ENCODE peak calls at places on chromosomes 4 and X, in ten cellular contexts. I is prostate gland, V is lung, O is upper lobe of left lung, D is mammary epithelial cell, F is H9, R is K562, K is IMR-90, Z is esophagus muscularis mucosa, U is body of pancreas. B is an unnamed sample.

GRCh38 chr4:2789351-2789750 is 3.5 kb upstream of the SH3BP2 start:
- DNase-seq in I (no peak), V (no peak), O (no peak), D (no peak), F (no peak), R (no peak), K (no peak), Z (no peak), U (peak), B (peak)

GRCh38 chrX:24148118-24148517 is 1.4 kb upstream of the ZFX start:
- DNase-seq in I (no peak), V (no peak), O (no peak), D (no peak), F (no peak), R (no peak), K (peak), Z (no peak), U (no peak), B (no peak)

GRCh38 chr4:91366561-91366960 is 937.2 kb upstream of the GRID2 start:
- DNase-seq in I (no peak), V (no peak), O (no peak), D (no peak), F (no peak), R (no peak), K (no peak), Z (no peak), U (no peak), B (no peak)

GRCh38 chrX:107716045-107716684 is 59.4 kb downstream of the TSC22D3 start:
- DNase-seq in I (no peak), V (no peak), O (no peak), D (peak), F (peak), R (no peak), K (peak), Z (no peak), U (no peak), B (no peak)

GRCh38 chrX:67607436-67607835 is 63.6 kb downstream of the AR start:
- DNase-seq in I (no peak), V (no peak), O (no peak), D (no peak), F (no peak), R (no peak), K (peak), Z (no peak), U (no peak), B (no peak)

GRCh38 chrX:129984196-129984962 is 1.9 kb downstream of the BCORL1 start:
- DNase-seq in I (no peak), V (no peak), O (peak), D (no peak), F (peak), R (peak), K (no peak), Z (no peak), U (peak), B (no peak)

GRCh38 chr4:15964159-15964558 is 1.2 kb upstream of the FGFBP2 start:
- DNase-seq in I (no peak), V (no peak), O (no peak), D (no peak), F (peak), R (no peak), K (no peak), Z (no peak), U (no peak), B (no peak)

GRCh38 chrX:37060999-37061398 is 52.8 kb downstream of the FAM47C start:
- DNase-seq in I (no peak), V (no peak), O (no peak), D (peak), F (peak), R (peak), K (peak), Z (no peak), U (no peak), B (no peak)

GRCh38 chr4:31905363-31905762 is 1185.2 kb downstream of the PCDH7 start:
- DNase-seq in I (no peak), V (no peak), O (no peak), D (no peak), F (no peak), R (no peak), K (no peak), Z (no peak), U (no peak), B (no peak)

GRCh38 chrX:103475381-103475780 is 43.9 kb downstream of the RAB40A start:
- DNase-seq in I (no peak), V (no peak), O (no peak), D (peak), F (no peak), R (no peak), K (peak), Z (no peak), U (no peak), B (no peak)

GRCh38 chr4:176002007-176002623 is 63.5 kb upstream of the WDR17 start:
- DNase-seq in I (no peak), V (peak), O (peak), D (no peak), F (peak), R (no peak), K (no peak), Z (no peak), U (peak), B (peak)

GRCh38 chrX:24498181-24498580 is 33.1 kb downstream of the PDK3 start:
- DNase-seq in I (peak), V (no peak), O (no peak), D (no peak), F (no peak), R (no peak), K (no peak), Z (no peak), U (peak), B (no peak)

GRCh38 chr4:117001077-117001476 is 84.3 kb downstream of the TRAM1L1 start:
- DNase-seq in I (no peak), V (no peak), O (no peak), D (no peak), F (no peak), R (no peak), K (no peak), Z (no peak), U (no peak), B (no peak)

GRCh38 chr4:105140684-105141490 is 5.8 kb upstream of the TET2 start:
- DNase-seq in I (no peak), V (no peak), O (peak), D (no peak), F (no peak), R (peak), K (no peak), Z (no peak), U (no peak), B (no peak)

GRCh38 chr4:76306882-76307669 is 543 bp downstream of the STBD1 start:
- DNase-seq in I (peak), V (peak), O (peak), D (peak), F (peak), R (no peak), K (peak), Z (no peak), U (peak), B (peak)

GRCh38 chr4:146978641-146979040 is 33.0 kb upstream of the TTC29 start:
- DNase-seq in I (no peak), V (no peak), O (no peak), D (no peak), F (no peak), R (no peak), K (no peak), Z (no peak), U (no peak), B (no peak)

GRCh38 chr4:76752911-76753494 is 144.9 kb downstream of the SOWAHB start:
- DNase-seq in I (no peak), V (no peak), O (no peak), D (peak), F (no peak), R (no peak), K (peak), Z (peak), U (no peak), B (no peak)

GRCh38 chrX:138710866-138711331 is 618 bp downstream of the FGF13 start:
- DNase-seq in I (no peak), V (no peak), O (peak), D (no peak), F (peak), R (no peak), K (no peak), Z (no peak), U (peak), B (no peak)

GRCh38 chr4:106548446-106549044 is 180.0 kb upstream of the GIMD1 start:
- DNase-seq in I (no peak), V (no peak), O (no peak), D (no peak), F (no peak), R (no peak), K (no peak), Z (no peak), U (no peak), B (no peak)
- H3K27ac ChIP-seq in I (no peak), V (no peak), O (no peak), D (no peak), F (no peak), R (no peak), K (no peak), Z (no peak), U (no peak), B (no peak)

GRCh38 chr4:153000068-153000420 is 63.9 kb downstream of the FHDC1 start:
- DNase-seq in I (no peak), V (no peak), O (no peak), D (no peak), F (no peak), R (no peak), K (no peak), Z (no peak), U (no peak), B (no peak)
- H3K27ac ChIP-seq in I (peak), V (no peak), O (no peak), D (no peak), F (no peak), R (no peak), K (no peak), Z (no peak), U (no peak), B (no peak)

GRCh38 chr4:80232707-80233370 is 33.6 kb upstream of the FGF5 start:
- DNase-seq in I (no peak), V (no peak), O (no peak), D (no peak), F (no peak), R (no peak), K (no peak), Z (no peak), U (no peak), B (no peak)
- H3K27ac ChIP-seq in I (no peak), V (no peak), O (no peak), D (no peak), F (no peak), R (peak), K (peak), Z (no peak), U (no peak), B (no peak)

GRCh38 chrX:72268601-72269365 is 8.3 kb downstream of the RPS4X start:
- DNase-seq in I (no peak), V (no peak), O (no peak), D (no peak), F (no peak), R (no peak), K (peak), Z (no peak), U (no peak), B (no peak)
- H3K27ac ChIP-seq in I (no peak), V (no peak), O (no peak), D (no peak), F (no peak), R (no peak), K (peak), Z (no peak), U (no peak), B (peak)

DNA sequence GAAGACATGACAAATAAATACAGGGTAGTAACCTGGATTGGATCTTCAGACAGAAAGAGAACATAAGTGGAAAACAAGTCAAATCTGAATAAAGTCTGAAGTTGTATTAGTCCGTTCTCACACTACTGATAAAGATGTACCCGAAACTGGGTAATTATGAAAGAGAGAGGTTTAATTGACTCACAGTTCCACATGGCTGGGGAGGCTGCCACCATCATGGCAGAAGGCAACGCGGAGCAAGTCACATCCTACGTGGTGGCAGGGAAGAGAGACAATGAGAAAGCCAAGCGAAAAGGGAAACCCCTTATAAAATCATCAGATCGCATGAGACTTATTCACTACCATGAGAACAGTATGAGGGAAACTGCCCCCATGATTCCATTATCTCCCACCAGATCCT is 82.8 kb downstream of the USP46 start:
- DNase-seq in I (no peak), V (no peak), O (no peak), D (no peak), F (no peak), R (no peak), K (no peak), Z (no peak), U (no peak), B (no peak)
- H3K27ac ChIP-seq in I (no peak), V (no peak), O (no peak), D (no peak), F (no peak), R (no peak), K (peak), Z (no peak), U (no peak), B (no peak)

GRCh38 chrX:154378059-154378798 is 866 bp upstream of the EMD start:
- DNase-seq in I (no peak), V (peak), O (peak), D (no peak), F (peak), R (peak), K (peak), Z (no peak), U (peak), B (peak)

GRCh38 chrX:154378799-154379568 is at the start of gene EMD:
- DNase-seq in I (peak), V (peak), O (peak), D (peak), F (peak), R (peak), K (peak), Z (peak), U (peak), B (peak)

GRCh38 chrX:154374361-154375155 is at the start of gene FLNA:
- DNase-seq in I (no peak), V (no peak), O (no peak), D (no peak), F (peak), R (peak), K (no peak), Z (no peak), U (peak), B (peak)

GRCh38 chrX:154375156-154375504 is 696 bp upstream of the FLNA start:
- DNase-seq in I (no peak), V (no peak), O (no peak), D (no peak), F (no peak), R (no peak), K (no peak), Z (no peak), U (no peak), B (no peak)

GRCh38 chrX:154376768-154377167 is 2.3 kb upstream of the EMD start:
- DNase-seq in I (no peak), V (no peak), O (no peak), D (no peak), F (no peak), R (no peak), K (peak), Z (no peak), U (no peak), B (no peak)
- H3K27ac ChIP-seq in I (peak), V (no peak), O (no peak), D (no peak), F (no peak), R (no peak), K (peak), Z (peak), U (no peak), B (peak)

DNA sequence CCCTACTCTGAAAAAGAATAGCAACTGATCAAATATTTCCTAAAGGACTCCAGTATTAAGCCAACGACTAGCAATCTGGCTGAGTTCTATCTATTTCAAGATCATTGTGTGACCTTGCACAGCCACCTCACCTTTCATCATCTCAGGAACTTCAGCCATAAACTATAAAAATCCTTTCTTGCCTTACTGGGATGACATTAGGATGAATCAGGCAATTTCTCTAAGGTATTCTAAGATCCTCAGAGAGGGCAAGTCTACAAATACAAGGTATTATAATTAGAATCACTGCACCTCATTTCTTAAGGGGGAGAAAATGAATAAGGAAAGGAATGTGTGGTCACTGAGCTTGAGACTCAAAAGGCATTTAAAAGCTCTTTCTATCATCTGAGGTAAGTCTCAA is 152.6 kb downstream of the GRIA3 start:
- DNase-seq in I (no peak), V (no peak), O (no peak), D (peak), F (no peak), R (no peak), K (no peak), Z (no peak), U (no peak), B (no peak)
- H3K27ac ChIP-seq in I (no peak), V (no peak), O (no peak), D (no peak), F (no peak), R (no peak), K (no peak), Z (no peak), U (no peak), B (no peak)

DNA sequence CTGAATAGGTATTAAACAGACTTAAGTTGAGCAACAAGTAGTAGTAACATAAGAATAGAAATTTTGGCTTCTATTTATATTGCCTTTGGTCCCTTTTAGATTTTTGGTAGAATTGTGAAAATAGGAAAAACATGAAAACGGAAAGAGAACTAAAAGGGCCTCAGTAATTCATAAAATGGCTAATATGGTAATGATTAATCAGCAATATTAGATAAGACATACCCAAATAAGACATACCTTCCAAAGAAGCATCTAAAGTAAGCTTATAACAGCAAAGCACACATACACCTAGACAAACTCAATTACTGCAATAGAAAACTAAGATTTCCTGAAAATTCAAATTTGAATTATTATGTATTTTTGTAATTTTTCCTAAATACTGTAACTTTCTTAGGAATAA is 46.4 kb downstream of the CHIC2 start:
- DNase-seq in I (no peak), V (no peak), O (no peak), D (no peak), F (no peak), R (no peak), K (no peak), Z (no peak), U (no peak), B (no peak)
- H3K27ac ChIP-seq in I (no peak), V (no peak), O (no peak), D (no peak), F (no peak), R (no peak), K (no peak), Z (no peak), U (no peak), B (no peak)

B was measured in stomach.